ENCODE peak calls at places on chromosomes 12 and 14, in ten cellular contexts. O is A673, M is heart right ventricle, E is astrocyte, N is bronchial epithelial cell, X is pancreas, K is K562, G is suprapubic skin, Y is osteoblast, B is mucosa of descending colon. L is an unnamed sample.

GRCh38 chr12:116697305-116698130 is 40.4 kb downstream of the SPRING1 start:
- DNase-seq in O (peak; percentile 53), M (peak; percentile 35), E (no peak), N (no peak), X (peak; percentile 64), K (peak; percentile 48), G (no peak), Y (no peak), B (peak; percentile 37), L (peak; percentile 74)

GRCh38 chr12:82645414-82645813 is 41.3 kb upstream of the TMTC2 start:
- DNase-seq in O (no peak), M (no peak), E (no peak), N (peak; percentile 78), X (no peak), K (no peak), G (no peak), Y (no peak), B (no peak), L (no peak)

GRCh38 chr12:13176257-13176656 is 20.3 kb upstream of the EMP1 start:
- DNase-seq in O (no peak), M (no peak), E (no peak), N (no peak), X (no peak), K (no peak), G (no peak), Y (no peak), B (no peak), L (no peak)

GRCh38 chr14:69480136-69480535 is 4.4 kb upstream of the PLEKHD1 start:
- DNase-seq in O (no peak), M (no peak), E (no peak), N (no peak), X (no peak), K (no peak), G (no peak), Y (no peak), B (no peak), L (no peak)

GRCh38 chr12:46950116-46950515 is 124.3 kb upstream of the SLC38A4 start:
- DNase-seq in O (peak; percentile 40), M (no peak), E (no peak), N (peak; percentile 56), X (no peak), K (no peak), G (no peak), Y (no peak), B (no peak), L (no peak)

GRCh38 chr14:93832665-93833064 is 44.4 kb upstream of the PRIMA1 start:
- DNase-seq in O (peak; percentile 14), M (peak; percentile 42), E (no peak), N (no peak), X (peak; percentile 84), K (no peak), G (peak; percentile 24), Y (no peak), B (peak; percentile 3), L (no peak)

GRCh38 chr14:74653386-74654138 is 41.5 kb upstream of the LTBP2 start:
- DNase-seq in O (no peak), M (no peak), E (no peak), N (no peak), X (no peak), K (no peak), G (no peak), Y (no peak), B (no peak), L (no peak)

GRCh38 chr12:32395031-32395430 is 4.3 kb upstream of the FGD4 start:
- DNase-seq in O (peak; percentile 30), M (no peak), E (no peak), N (no peak), X (no peak), K (no peak), G (no peak), Y (no peak), B (no peak), L (no peak)

DNA sequence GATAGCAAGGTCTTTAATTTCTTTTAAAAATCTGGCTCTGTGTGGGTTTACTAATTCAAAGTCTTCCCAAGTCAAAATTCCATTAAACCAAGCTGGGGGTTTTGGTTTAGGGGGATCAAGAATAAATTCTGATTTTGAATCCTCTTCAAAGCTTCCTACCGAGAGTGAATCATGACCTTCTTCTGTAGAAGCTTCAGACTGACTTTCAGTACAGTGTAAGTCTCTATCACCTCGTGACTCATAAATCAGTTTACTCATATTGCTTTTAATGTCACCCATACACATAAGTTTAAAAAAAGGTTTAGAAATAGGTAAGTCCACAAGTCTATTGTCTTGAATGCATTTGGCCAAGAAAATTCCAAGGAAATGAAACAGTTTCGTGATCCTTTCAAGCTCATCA is 80.6 kb upstream of the STRN3 start:
- DNase-seq in O (no peak), M (no peak), E (peak; percentile 40), N (peak; percentile 56), X (no peak), K (no peak), G (no peak), Y (peak; percentile 52), B (no peak), L (no peak)
- H3K36me3 ChIP-seq in O (peaks cover 78% of the 10 kb centered on the region), M (peaks cover 4% of the 10 kb centered on the region), E (peaks cover 34% of the 10 kb centered on the region), N (peaks cover 10% of the 10 kb centered on the region), X (peaks cover 87% of the 10 kb centered on the region), K (peaks cover 88% of the 10 kb centered on the region), G (peaks cover 94% of the 10 kb centered on the region), Y (peaks cover 65% of the 10 kb centered on the region), B (peaks cover 40% of the 10 kb centered on the region), L (peaks cover 88% of the 10 kb centered on the region)

GRCh38 chr12:22527999-22528398 is 16.3 kb downstream of the C2CD5 start:
- DNase-seq in O (no peak), M (no peak), E (peak; percentile 66), N (no peak), X (no peak), K (no peak), G (no peak), Y (no peak), B (no peak), L (no peak)

GRCh38 chr12:22525426-22525825 is 18.9 kb downstream of the C2CD5 start:
- DNase-seq in O (no peak), M (no peak), E (peak; percentile 6), N (peak; percentile 61), X (no peak), K (no peak), G (no peak), Y (no peak), B (no peak), L (no peak)

GRCh38 chr12:22529281-22530060 is 14.9 kb downstream of the C2CD5 start:
- DNase-seq in O (peak; percentile 48), M (no peak), E (peak; percentile 26), N (peak; percentile 71), X (no peak), K (peak; percentile 24), G (no peak), Y (no peak), B (no peak), L (no peak)

GRCh38 chr12:22531205-22531604 is 13.1 kb downstream of the C2CD5 start:
- DNase-seq in O (no peak), M (no peak), E (no peak), N (no peak), X (no peak), K (no peak), G (no peak), Y (no peak), B (no peak), L (no peak)

DNA sequence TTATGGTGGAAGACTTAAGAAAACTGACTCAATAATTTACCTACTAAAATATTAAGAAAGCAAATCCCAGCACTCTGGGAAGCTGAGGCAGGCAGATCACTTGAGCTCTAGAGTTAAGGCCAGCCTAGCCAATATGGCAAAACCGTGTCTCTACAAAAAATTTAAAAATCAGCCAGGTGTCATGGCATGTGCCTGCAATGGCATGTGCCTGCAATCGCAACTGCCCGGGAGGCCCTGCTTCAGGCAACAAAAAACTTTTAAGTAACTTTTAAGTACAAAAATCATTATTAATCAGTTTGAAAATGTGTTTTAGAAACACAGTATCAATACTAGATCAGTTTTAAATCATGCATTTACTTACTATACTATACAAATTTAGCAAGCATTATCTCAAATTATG is 17.5 kb downstream of the C2CD5 start:
- DNase-seq in O (no peak), M (no peak), E (no peak), N (no peak), X (no peak), K (no peak), G (no peak), Y (no peak), B (no peak), L (no peak)
- H3K36me3 ChIP-seq in O (peaks cover 20% of the 10 kb centered on the region), M (no peaks in the 10 kb centered on the region), E (peaks cover 3% of the 10 kb centered on the region), N (no peaks in the 10 kb centered on the region), X (peaks cover 6% of the 10 kb centered on the region), K (peaks cover 45% of the 10 kb centered on the region), G (peaks cover 37% of the 10 kb centered on the region), Y (peaks cover 23% of the 10 kb centered on the region), B (no peaks in the 10 kb centered on the region), L (peaks cover 35% of the 10 kb centered on the region)

GRCh38 chr14:99876406-99876805 is 83.2 kb downstream of the EML1 start:
- DNase-seq in O (no peak), M (no peak), E (no peak), N (no peak), X (no peak), K (no peak), G (no peak), Y (no peak), B (no peak), L (peak; percentile 47)

GRCh38 chr14:99872786-99873440 is 79.7 kb downstream of the EML1 start:
- DNase-seq in O (peak; percentile 35), M (no peak), E (peak; percentile 4), N (no peak), X (no peak), K (no peak), G (no peak), Y (peak; percentile 23), B (no peak), L (no peak)

GRCh38 chr14:99878563-99878962 is 85.3 kb downstream of the EML1 start:
- DNase-seq in O (no peak), M (no peak), E (no peak), N (no peak), X (no peak), K (no peak), G (no peak), Y (peak; percentile 15), B (no peak), L (no peak)

GRCh38 chr14:99873653-99874052 is 80.4 kb downstream of the EML1 start:
- DNase-seq in O (no peak), M (no peak), E (no peak), N (no peak), X (no peak), K (no peak), G (no peak), Y (no peak), B (no peak), L (no peak)

GRCh38 chr14:99875421-99875820 is 82.2 kb downstream of the EML1 start:
- DNase-seq in O (no peak), M (no peak), E (no peak), N (no peak), X (no peak), K (no peak), G (no peak), Y (no peak), B (no peak), L (peak; percentile 72)
- H3K36me3 ChIP-seq in O (no peaks in the 10 kb centered on the region), M (no peaks in the 10 kb centered on the region), E (peaks cover 3% of the 10 kb centered on the region), N (no peaks in the 10 kb centered on the region), X (no peaks in the 10 kb centered on the region), K (no peaks in the 10 kb centered on the region), G (no peaks in the 10 kb centered on the region), Y (no peaks in the 10 kb centered on the region), B (no peaks in the 10 kb centered on the region), L (no peaks in the 10 kb centered on the region)

DNA sequence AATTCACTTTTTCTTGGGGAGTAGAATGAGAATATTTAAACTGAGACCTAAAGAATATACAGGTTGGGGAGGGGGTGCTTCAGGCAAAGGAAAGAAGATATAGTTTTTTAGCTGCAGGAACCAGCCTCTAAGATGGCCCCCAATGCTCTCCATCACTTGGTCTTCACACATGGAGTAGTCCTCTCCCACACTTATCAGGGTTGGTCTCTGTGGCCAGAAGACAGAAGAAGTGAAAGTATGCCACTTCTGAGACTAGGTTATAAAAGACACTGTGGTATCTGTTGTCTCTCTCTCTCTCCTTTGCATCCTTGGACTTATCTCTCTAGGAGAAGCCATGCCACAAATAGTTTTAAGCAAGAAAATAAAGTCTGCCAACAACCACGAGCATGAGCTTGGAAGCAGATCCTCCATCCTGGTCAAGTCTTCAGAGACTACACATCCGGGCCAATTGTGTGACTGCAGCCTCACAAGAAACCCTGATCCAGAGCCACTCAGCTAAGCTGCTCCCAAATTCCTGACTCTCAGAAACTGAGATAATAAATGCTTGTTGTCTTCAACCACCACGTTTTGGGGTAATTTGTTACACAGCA is 18.0 kb downstream of the PUS7L start:
- DNase-seq in O (no peak), M (no peak), E (peak; percentile 36), N (no peak), X (no peak), K (no peak), G (no peak), Y (no peak), B (no peak), L (no peak)
- H3K36me3 ChIP-seq in O (peaks cover 6% of the 10 kb centered on the region), M (no peaks in the 10 kb centered on the region), E (peaks cover 24% of the 10 kb centered on the region), N (peaks cover 2% of the 10 kb centered on the region), X (peaks cover 8% of the 10 kb centered on the region), K (peaks cover 77% of the 10 kb centered on the region), G (peaks cover 44% of the 10 kb centered on the region), Y (peaks cover 31% of the 10 kb centered on the region), B (no peaks in the 10 kb centered on the region), L (peaks cover 30% of the 10 kb centered on the region)

L was measured in WERI-Rb-1.